ENCODE peak calls at places on chromosomes 3 and 15, in eight cellular contexts. S is mammary epithelial cell, E is choroid plexus epithelial cell, L is breast epithelium, M is dorsolateral prefrontal cortex, A is MCF 10A, I is lower lobe of right lung, Y is heart right ventricle. F is an unnamed sample.

GRCh38 chr3:127728417-127728816 is 55.7 kb downstream of the ABTB1 start:
- DNase-seq in S (no peak), E (no peak), L (no peak), M (no peak), A (no peak), I (no peak), Y (no peak), F (no peak)

GRCh38 chr3:69236808-69237707 is 114.7 kb upstream of the LMOD3 start:
- DNase-seq in S (no peak), E (peak), L (no peak), M (no peak), A (peak), I (no peak), Y (peak), F (no peak)

GRCh38 chr15:87874896-87875661 is 381.5 kb downstream of the NTRK3 start:
- DNase-seq in S (no peak), E (peak), L (no peak), M (no peak), A (no peak), I (peak), Y (peak), F (no peak)

GRCh38 chr15:92324036-92324963 is 69.4 kb upstream of the ST8SIA2 start:
- DNase-seq in S (no peak), E (no peak), L (no peak), M (no peak), A (no peak), I (no peak), Y (no peak), F (no peak)

GRCh38 chr3:132210476-132211346 is 106.5 kb upstream of the ACP3 start:
- DNase-seq in S (peak), E (peak), L (no peak), M (no peak), A (peak), I (no peak), Y (no peak), F (no peak)

GRCh38 chr3:57098418-57099310 is 38.2 kb downstream of the SPATA12 start:
- DNase-seq in S (peak), E (no peak), L (no peak), M (no peak), A (no peak), I (no peak), Y (no peak), F (no peak)

GRCh38 chr15:38531509-38531908 is 33.1 kb downstream of the RASGRP1 start:
- DNase-seq in S (peak), E (peak), L (no peak), M (no peak), A (peak), I (no peak), Y (no peak), F (no peak)

GRCh38 chr3:8964436-8965370 is 1.4 kb upstream of the RAD18 start:
- DNase-seq in S (peak), E (no peak), L (no peak), M (no peak), A (peak), I (no peak), Y (no peak), F (peak)

GRCh38 chr3:177904661-177905060 is 631.6 kb upstream of the KCNMB2 start:
- DNase-seq in S (peak), E (peak), L (no peak), M (no peak), A (no peak), I (no peak), Y (no peak), F (peak)

DNA sequence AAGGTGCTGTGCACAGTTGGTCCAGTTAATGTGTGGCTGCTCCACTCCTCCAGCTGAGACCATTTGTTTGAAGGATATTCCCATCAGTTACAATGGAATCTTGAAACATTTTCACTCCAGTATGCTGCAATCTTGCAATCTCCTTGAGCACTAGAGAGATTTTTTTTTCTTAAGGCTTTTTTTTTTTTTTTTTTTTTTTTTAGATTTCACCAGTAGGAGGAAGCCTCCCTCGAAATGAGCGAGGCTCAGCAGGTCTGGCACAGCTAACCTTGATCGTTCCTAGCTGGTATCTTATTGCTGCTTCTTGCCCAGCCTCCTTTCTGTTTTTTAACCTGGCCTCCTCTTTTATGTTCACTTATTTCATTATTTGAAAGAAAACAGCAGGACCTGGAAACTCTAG is 48.1 kb downstream of the RAP2B start:
- DNase-seq in S (peak), E (peak), L (no peak), M (no peak), A (peak), I (no peak), Y (no peak), F (no peak)
- TF ChIP-seq CTCF in S (no peak), E (peak), L (no peak), M (no peak), A (no peak), I (no peak), Y (peak), F (no peak)

GRCh38 chr3:171770689-171771620 is 39.3 kb downstream of the PLD1 start:
- DNase-seq in S (peak), E (peak), L (no peak), M (no peak), A (peak), I (no peak), Y (peak), F (peak)

GRCh38 chr3:171776411-171776810 is 33.9 kb downstream of the PLD1 start:
- DNase-seq in S (peak), E (no peak), L (no peak), M (peak), A (no peak), I (no peak), Y (no peak), F (no peak)

GRCh38 chr3:171775943-171776342 is 34.3 kb downstream of the PLD1 start:
- DNase-seq in S (no peak), E (no peak), L (no peak), M (no peak), A (no peak), I (no peak), Y (no peak), F (no peak)

GRCh38 chr3:171774516-171774915 is 35.8 kb downstream of the PLD1 start:
- DNase-seq in S (no peak), E (no peak), L (no peak), M (peak), A (no peak), I (no peak), Y (no peak), F (no peak)

DNA sequence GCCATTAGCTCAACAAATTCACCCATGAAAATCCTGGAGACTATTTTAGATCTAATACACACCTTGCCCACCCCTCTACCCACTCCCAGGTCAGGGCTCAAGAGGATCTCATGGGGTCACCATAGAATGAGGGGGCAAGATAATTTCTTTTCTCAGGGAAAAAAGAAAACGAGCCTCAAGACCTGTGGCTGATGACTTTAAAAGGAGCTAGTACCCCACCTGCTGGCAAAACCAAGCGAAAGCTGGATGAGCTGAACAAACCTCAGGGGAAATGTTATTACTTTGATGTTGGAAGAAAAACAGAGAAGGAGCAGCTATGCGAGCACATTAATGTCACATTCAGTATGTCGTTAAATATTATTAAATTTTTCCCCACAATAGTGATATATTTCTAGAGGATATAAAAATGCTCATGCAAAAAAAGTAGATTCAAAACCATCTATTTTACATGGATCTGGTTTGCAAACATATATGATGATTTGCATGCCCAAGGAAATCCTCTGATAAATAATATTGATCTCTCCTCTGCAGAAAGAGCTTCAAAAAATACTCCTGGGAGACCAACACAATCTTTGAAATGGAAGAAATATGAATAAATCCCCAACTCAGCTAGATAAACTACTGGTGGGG is 37.7 kb downstream of the PLD1 start:
- DNase-seq in S (peak), E (peak), L (no peak), M (no peak), A (peak), I (no peak), Y (peak), F (no peak)
- TF ChIP-seq CTCF in S (peak), E (peak), L (peak), M (peak), A (peak), I (peak), Y (peak), F (peak)

GRCh38 chr3:134353831-134354611 is 20.2 kb downstream of the AMOTL2 start:
- DNase-seq in S (no peak), E (no peak), L (no peak), M (no peak), A (no peak), I (no peak), Y (no peak), F (no peak)

GRCh38 chr3:134350861-134351311 is 23.4 kb downstream of the AMOTL2 start:
- DNase-seq in S (peak), E (no peak), L (peak), M (no peak), A (peak), I (no peak), Y (no peak), F (no peak)

GRCh38 chr3:134353171-134353825 is 20.9 kb downstream of the AMOTL2 start:
- DNase-seq in S (no peak), E (no peak), L (no peak), M (no peak), A (no peak), I (no peak), Y (no peak), F (no peak)

GRCh38 chr3:134351421-134351820 is 22.8 kb downstream of the AMOTL2 start:
- DNase-seq in S (no peak), E (no peak), L (no peak), M (no peak), A (no peak), I (no peak), Y (no peak), F (no peak)

GRCh38 chr3:134352031-134352671 is 22.1 kb downstream of the AMOTL2 start:
- DNase-seq in S (peak), E (peak), L (no peak), M (no peak), A (peak), I (no peak), Y (no peak), F (no peak)
- TF ChIP-seq CTCF in S (no peak), E (no peak), L (no peak), M (no peak), A (no peak), I (no peak), Y (no peak), F (no peak)

GRCh38 chr3:52493232-52494017 is 1.7 kb upstream of the STAB1 start:
- DNase-seq in S (no peak), E (no peak), L (no peak), M (no peak), A (peak), I (no peak), Y (no peak), F (no peak)

GRCh38 chr3:52492059-52492458 is 3.1 kb upstream of the STAB1 start:
- DNase-seq in S (no peak), E (no peak), L (no peak), M (no peak), A (no peak), I (no peak), Y (no peak), F (no peak)

GRCh38 chr3:52495777-52496602 is 852 bp downstream of the STAB1 start:
- DNase-seq in S (peak), E (peak), L (no peak), M (no peak), A (peak), I (no peak), Y (no peak), F (no peak)

GRCh38 chr3:52495096-52495495 is at the start of gene STAB1:
- DNase-seq in S (no peak), E (peak), L (peak), M (no peak), A (no peak), I (peak), Y (peak), F (no peak)

DNA sequence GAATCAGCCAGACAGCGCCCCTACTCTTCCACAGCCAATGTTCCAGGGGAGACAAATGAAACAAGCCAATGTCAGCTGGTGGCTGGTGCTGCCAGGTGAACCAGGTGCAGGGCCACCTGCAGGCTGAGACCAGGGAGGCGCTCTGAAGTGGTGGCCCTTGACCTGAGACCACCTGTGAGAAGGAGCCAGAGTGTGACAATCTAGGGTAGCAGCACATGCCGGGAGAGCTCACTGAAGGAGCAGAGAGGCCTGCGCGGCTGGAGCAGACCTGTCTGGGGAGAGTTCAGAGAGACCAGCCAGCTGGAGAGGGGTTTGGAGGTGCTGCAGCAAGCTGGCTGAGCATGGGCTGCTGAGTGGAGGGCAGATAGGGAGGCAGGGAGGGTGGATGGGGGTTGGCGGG is 692 bp upstream of the STAB1 start:
- DNase-seq in S (no peak), E (no peak), L (no peak), M (no peak), A (no peak), I (no peak), Y (no peak), F (no peak)
- TF ChIP-seq CTCF in S (no peak), E (no peak), L (no peak), M (no peak), A (no peak), I (no peak), Y (no peak), F (no peak)

F was measured in AG09319.